ENCODE peak calls at places on chromosomes 4 and X, in five cellular contexts. Z is psoas muscle, K is cardiac fibroblast, D is PC-3, T is GM06990. E is an unnamed sample.

GRCh38 chrX:17990542-17990941 is 129.4 kb upstream of the RAI2 start:
- DNase-seq in T (no peak), K (no peak), Z (no peak), D (no peak), E (no peak)

GRCh38 chr4:183182873-183183725 is 84.0 kb downstream of the WWC2 start:
- DNase-seq in D (peak), K (peak), T (no peak), Z (no peak), E (peak)

GRCh38 chr4:42458686-42459085 is 61.4 kb downstream of the SHISA3 start:
- DNase-seq in D (no peak), K (no peak), Z (no peak), T (no peak), E (no peak)

GRCh38 chr4:13481569-13481968 is 2.6 kb downstream of the RAB28 start:
- DNase-seq in D (peak), T (no peak), K (peak), Z (no peak), E (no peak)

GRCh38 chr4:88706574-88706973 is 8.9 kb upstream of the NAP1L5 start:
- DNase-seq in K (peak), D (peak), T (no peak), Z (peak), E (peak)

GRCh38 chr4:153521995-153522799 is 56.0 kb downstream of the TMEM131L start:
- DNase-seq in D (no peak), Z (no peak), T (peak), K (no peak), E (no peak)

GRCh38 chr4:48439988-48440387 is 43.2 kb upstream of the SLC10A4 start:
- DNase-seq in Z (no peak), D (no peak), K (peak), T (no peak), E (peak)

GRCh38 chr4:1363540-1363939 is 16.5 kb downstream of the UVSSA start:
- DNase-seq in Z (peak), T (no peak), K (no peak), D (no peak), E (no peak)

GRCh38 chr4:152243890-152244595 is 291.8 kb downstream of the FBXW7 start:
- DNase-seq in K (peak), Z (no peak), D (no peak), T (no peak), E (no peak)

GRCh38 chr4:147760176-147760575 is 28.3 kb downstream of the ARHGAP10 start:
- DNase-seq in D (peak), Z (no peak), K (no peak), T (no peak), E (no peak)

GRCh38 chrX:11750051-11750450 is 8.0 kb upstream of the MSL3 start:
- DNase-seq in T (no peak), D (peak), K (no peak), Z (no peak), E (no peak)

GRCh38 chr4:156169861-156170260 is 216.2 kb upstream of the CTSO start:
- DNase-seq in T (no peak), D (no peak), K (no peak), Z (no peak), E (no peak)

GRCh38 chr4:123536225-123536624 is 139.6 kb downstream of the SPRY1 start:
- DNase-seq in Z (no peak), K (no peak), D (no peak), T (no peak), E (no peak)

GRCh38 chr4:36088542-36088941 is 155.8 kb downstream of the ARAP2 start:
- DNase-seq in T (no peak), D (no peak), Z (no peak), K (no peak), E (no peak)

GRCh38 chr4:187193141-187193540 is 469.5 kb upstream of the FAT1 start:
- DNase-seq in K (no peak), T (no peak), Z (no peak), D (no peak), E (peak)

GRCh38 chrX:15241258-15241657 is 28.6 kb downstream of the ASB9 start:
- DNase-seq in K (no peak), Z (no peak), T (no peak), D (no peak), E (no peak)

GRCh38 chr4:43394976-43395375 is 502.5 kb downstream of the GRXCR1 start:
- DNase-seq in K (peak), D (no peak), Z (no peak), T (no peak), E (no peak)

GRCh38 chrX:53249387-53250042 is 24.5 kb upstream of the KDM5C start:
- DNase-seq in Z (no peak), T (no peak), D (peak), K (no peak), E (no peak)
- TF ChIP-seq CTCF in Z (no peak), T (no peak), D (peak), K (no peak), E (no peak)

GRCh38 chr4:190015538-190016368 is 11.3 kb downstream of the FRG2 start:
- DNase-seq in T (no peak), D (no peak), Z (no peak), K (no peak), E (no peak)

GRCh38 chr4:190014771-190015537 is 12.1 kb downstream of the FRG2 start:
- DNase-seq in T (no peak), K (peak), D (no peak), Z (no peak), E (no peak)

GRCh38 chr4:190018201-190018920 is 8.7 kb downstream of the FRG2 start:
- DNase-seq in D (no peak), Z (no peak), T (no peak), K (no peak), E (no peak)

GRCh38 chr4:190017357-190018200 is 9.5 kb downstream of the FRG2 start:
- DNase-seq in Z (peak), T (no peak), K (no peak), D (no peak), E (no peak)

DNA sequence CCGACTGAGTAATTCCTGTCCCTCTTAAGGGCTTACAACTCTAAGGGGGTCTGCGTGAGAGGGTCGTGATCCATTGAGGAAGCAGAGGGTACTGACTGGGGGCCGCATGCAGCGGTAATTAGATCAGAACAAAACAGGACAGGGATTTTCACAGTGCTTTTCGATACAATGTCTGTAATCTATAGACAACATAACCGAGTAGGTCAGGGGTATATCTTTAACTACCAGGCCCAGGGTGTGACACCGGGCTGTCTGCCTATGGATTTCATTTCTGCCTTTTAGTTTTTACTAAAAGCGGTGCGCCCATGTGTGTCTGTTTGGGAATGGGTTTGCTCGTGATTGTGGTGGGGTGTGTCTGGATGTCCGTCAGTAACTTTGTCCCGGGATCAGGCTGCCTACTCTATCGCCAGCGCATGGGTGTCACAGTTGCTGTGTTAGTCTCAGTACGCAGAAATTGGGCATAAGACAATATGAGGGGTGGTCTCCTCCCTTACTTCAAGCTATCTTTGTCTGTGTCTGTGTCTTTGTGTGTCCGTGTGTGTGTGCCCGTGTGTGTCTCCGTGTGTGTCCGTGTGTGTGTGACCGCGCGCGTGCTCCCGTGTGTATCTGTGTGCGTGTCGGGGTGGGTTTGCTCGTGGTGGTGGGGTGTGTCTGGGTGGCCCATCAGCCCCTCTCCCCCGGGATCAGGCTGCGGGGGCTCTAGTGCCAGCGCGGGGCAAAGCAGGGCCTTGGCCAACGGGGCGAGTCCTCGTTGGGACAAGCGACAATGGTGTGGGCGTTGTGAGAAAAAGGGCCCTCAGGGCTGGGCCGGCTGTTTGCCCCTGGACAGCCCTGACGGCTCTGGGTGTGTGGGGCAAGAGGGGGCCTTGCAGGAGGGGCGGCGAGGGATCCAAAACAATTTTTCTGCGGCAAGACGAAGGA is 10.4 kb downstream of the FRG2 start:
- DNase-seq in Z (no peak), K (no peak), T (no peak), D (no peak), E (no peak)
- H3K4me3 ChIP-seq in Z (peak), K (no peak), T (no peak), D (no peak), E (no peak)

GRCh38 chr4:177583000-177583399 is 140.8 kb upstream of the AGA start:
- DNase-seq in D (peak), Z (no peak), T (no peak), K (no peak), E (no peak)

GRCh38 chr4:177574446-177574845 is 132.2 kb upstream of the AGA start:
- DNase-seq in Z (no peak), D (peak), K (peak), T (no peak), E (no peak)

GRCh38 chr4:177579649-177580048 is 137.4 kb upstream of the AGA start:
- DNase-seq in Z (no peak), D (peak), T (no peak), K (no peak), E (no peak)
- TF ChIP-seq CTCF in Z (no peak), D (peak), T (no peak), K (no peak), E (peak)

GRCh38 chr4:3374011-3374645 is 67.6 kb upstream of the HGFAC start:
- DNase-seq in K (no peak), T (no peak), D (no peak), Z (no peak), E (no peak)

GRCh38 chr4:3372933-3373465 is 68.8 kb upstream of the HGFAC start:
- DNase-seq in Z (peak), T (no peak), D (no peak), K (no peak), E (no peak)

GRCh38 chr4:3372264-3372932 is 69.4 kb upstream of the HGFAC start:
- DNase-seq in D (no peak), T (no peak), K (no peak), Z (no peak), E (no peak)

GRCh38 chr4:3374667-3375066 is 67.1 kb upstream of the HGFAC start:
- DNase-seq in T (no peak), Z (no peak), K (no peak), D (no peak), E (no peak)

DNA sequence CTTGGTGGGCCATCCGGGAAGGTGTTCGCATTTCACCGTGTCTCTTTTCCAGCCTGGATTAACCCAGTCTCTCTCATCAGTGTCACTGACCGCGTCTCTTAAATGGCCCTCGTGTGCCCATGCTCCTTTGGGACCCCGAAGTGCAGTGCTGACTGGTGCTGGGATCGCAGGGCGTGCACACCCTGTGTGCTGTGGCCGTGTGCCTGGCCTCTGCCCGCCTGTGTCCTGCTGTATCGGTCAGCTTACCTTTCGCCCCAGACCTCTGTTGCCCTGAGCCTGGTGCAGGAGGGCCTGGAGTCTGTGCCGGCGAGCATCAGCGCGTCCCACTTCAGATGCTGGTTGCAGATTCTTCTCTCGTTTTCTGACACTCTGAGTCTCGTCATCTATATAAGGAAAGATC is 68.3 kb upstream of the HGFAC start:
- DNase-seq in D (no peak), K (no peak), T (no peak), Z (no peak), E (no peak)
- H3K4me3 ChIP-seq in D (no peak), K (no peak), T (no peak), Z (no peak), E (no peak)

DNA sequence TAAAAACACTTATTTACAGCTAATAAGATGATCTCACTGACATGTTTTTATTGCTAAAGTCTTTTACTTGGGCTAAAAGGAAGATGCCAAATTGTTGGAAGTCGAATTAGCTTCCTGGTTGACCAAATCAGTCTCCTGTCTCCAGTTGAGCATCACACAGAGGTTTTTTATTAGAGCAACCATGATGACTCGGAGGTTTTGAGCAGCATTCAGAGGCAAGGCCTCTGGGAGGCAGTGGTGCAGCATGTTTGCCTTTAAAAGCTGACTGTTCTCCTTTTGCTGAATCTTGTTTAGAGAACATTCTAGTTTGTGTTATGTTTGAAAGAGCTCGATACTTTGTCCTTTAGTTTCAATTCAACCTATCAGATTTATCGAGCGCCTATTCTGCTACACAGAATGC is 2.1 kb downstream of the UCHL1 start:
- DNase-seq in K (peak), T (no peak), D (peak), Z (no peak), E (no peak)
- TF ChIP-seq CTCF in K (peak), T (peak), D (peak), Z (peak), E (peak)

DNA sequence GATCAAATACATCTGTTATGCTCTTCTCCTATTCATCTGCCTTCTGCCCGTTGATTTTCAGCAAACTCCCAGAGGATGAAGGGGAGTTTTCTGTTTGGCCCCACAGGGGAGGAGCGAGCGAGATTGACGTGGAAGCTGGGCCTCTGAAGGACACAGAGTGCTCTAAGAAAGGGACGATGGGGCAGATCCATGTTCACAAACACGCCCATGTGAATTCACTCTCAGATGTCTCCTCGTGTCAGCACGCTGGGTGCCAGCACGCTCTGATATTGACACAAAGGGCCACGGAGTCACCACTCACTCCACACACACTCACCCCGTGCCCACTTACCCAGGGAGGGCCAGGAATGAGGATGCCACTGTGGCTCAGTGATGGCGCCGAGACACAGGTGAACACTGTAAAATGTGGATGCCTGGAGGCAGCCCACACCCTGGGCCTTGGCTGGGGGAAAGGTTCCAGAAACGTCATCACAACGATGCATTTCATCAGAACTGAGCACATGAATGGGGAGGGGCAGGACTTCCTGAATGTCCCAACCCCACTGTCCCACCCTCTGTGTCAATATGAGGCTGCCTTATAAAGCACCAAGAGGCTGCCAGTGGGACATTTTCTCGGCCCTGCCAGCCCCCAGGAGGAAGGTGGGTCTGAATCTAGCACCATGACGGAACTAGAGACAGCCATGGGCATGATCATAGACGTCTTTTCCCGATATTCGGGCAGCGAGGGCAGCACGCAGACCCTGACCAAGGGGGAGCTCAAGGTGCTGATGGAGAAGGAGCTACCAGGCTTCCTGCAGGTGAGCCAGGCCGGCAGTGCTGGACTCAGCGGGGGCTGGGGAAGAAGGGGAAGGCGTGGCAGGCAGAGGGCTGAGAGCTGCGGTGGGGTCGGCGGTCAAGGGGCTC is at the start of gene S100P:
- DNase-seq in D (peak), K (peak), Z (no peak), T (no peak), E (no peak)
- H3K4me3 ChIP-seq in D (peak), K (no peak), Z (no peak), T (no peak), E (no peak)

DNA sequence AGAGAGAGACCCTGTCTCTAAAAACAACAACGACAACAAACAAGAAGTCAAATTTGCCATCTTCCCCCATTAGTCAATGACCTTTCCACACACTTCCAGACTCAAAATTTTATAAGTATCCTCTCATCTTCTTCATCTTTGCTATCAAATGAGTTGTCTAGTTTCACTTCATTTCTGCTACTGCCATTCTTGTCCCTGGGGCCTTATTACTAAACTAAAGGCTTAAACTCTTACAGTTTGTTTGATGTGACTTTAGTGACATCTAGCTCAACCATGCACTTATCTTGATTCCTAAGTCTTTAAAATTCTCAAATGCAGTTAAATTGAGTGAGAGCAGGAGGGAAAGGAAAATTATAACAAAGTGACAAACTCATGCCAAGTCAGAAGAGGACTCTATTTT is 271.8 kb upstream of the GK2 start:
- DNase-seq in D (no peak), T (no peak), Z (no peak), K (no peak), E (no peak)
- TF ChIP-seq CTCF in D (no peak), T (no peak), Z (no peak), K (no peak), E (no peak)

GRCh38 chrX:49272426-49272825 is 2.8 kb downstream of the PPP1R3F start:
- DNase-seq in D (no peak), K (no peak), T (no peak), Z (no peak), E (no peak)
- H3K4me3 ChIP-seq in D (no peak), K (no peak), T (no peak), Z (no peak), E (no peak)

GRCh38 chr4:159328766-159329165 is 225.9 kb downstream of the RAPGEF2 start:
- DNase-seq in Z (no peak), T (no peak), D (no peak), K (no peak), E (no peak)
- TF ChIP-seq CTCF in Z (no peak), T (no peak), D (no peak), K (no peak), E (no peak)

DNA sequence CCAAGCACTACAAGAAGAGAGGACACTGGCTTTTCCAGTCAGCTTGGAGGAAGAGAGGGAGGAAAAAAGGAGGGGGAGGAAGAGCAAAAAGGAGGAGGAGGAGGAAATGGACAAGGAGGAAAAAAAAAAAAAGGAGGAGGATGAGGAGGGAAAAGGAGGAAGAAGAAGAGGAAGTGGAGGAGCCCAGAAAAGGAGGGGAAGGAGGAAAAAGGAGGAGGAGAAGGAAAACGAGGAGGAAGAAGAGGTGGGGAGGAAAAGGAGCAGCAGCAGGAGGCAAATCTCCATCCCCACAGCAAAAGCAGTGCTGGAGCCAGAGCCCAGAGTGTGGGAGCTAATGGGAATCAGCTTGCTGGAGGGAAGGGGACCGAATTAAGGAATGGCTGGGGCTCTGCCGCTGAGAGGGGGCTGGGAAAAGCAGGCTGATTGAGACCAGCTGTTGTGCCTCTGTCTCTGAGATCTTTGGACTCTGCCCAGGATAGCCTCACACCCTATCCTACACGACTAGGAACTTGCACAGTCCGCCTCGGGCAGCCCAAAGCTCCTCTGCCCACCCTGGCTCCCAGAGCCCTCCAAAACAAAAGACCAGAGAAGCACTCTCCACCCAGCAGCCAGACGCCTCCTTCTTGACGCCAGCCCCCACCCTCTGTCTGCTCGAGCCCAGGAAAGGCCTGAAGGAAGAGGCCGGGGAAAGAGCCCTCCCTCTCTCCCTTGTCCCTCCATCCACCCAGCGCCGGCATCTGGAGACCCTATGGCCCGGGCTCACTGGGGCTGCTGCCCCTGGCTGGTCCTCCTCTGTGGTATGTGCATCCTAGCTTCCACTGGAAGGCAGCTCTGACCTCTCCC is at the start of gene XPNPEP2:
- DNase-seq in T (no peak), Z (no peak), D (no peak), K (peak), E (no peak)
- H3K4me3 ChIP-seq in T (no peak), Z (no peak), D (no peak), K (no peak), E (no peak)